ENCODE peak calls at places on chromosome 16, in seven cellular contexts. One of them, this sample, is unnamed.

GRCh38 chr16:81905277-81905676 is 106.0 kb downstream of the SDR42E1 start:
- DNase-seq in GM03348: no peak
- DNase-seq in right lobe of liver: no peak
- DNase-seq in NT2/D1: peak
- DNase-seq in HL-60: no peak
- DNase-seq in SJCRH30: no peak
- DNase-seq in CD4-positive, alpha-beta T cell: no peak
- DNase-seq in this sample: no peak

GRCh38 chr16:58418601-58419000 is 26.3 kb downstream of the GINS3 start:
- DNase-seq in GM03348: peak
- DNase-seq in right lobe of liver: peak
- DNase-seq in NT2/D1: no peak
- DNase-seq in HL-60: no peak
- DNase-seq in SJCRH30: peak
- DNase-seq in CD4-positive, alpha-beta T cell: no peak
- DNase-seq in this sample: no peak

GRCh38 chr16:50297301-50298074 is 31.1 kb downstream of the ADCY7 start:
- DNase-seq in GM03348: no peak
- DNase-seq in right lobe of liver: no peak
- DNase-seq in NT2/D1: no peak
- DNase-seq in HL-60: no peak
- DNase-seq in SJCRH30: peak
- DNase-seq in CD4-positive, alpha-beta T cell: no peak
- DNase-seq in this sample: peak

GRCh38 chr16:55392701-55393100 is 68.7 kb downstream of the IRX6 start:
- DNase-seq in GM03348: no peak
- DNase-seq in right lobe of liver: no peak
- DNase-seq in NT2/D1: no peak
- DNase-seq in HL-60: no peak
- DNase-seq in SJCRH30: peak
- DNase-seq in CD4-positive, alpha-beta T cell: no peak
- DNase-seq in this sample: no peak

GRCh38 chr16:57475711-57476339 is 10.5 kb downstream of the DOK4 start:
- DNase-seq in GM03348: peak
- DNase-seq in right lobe of liver: no peak
- DNase-seq in NT2/D1: peak
- DNase-seq in HL-60: peak
- DNase-seq in SJCRH30: peak
- DNase-seq in CD4-positive, alpha-beta T cell: peak
- DNase-seq in this sample: no peak

GRCh38 chr16:30658731-30659506 is 688 bp downstream of the FBRS start:
- DNase-seq in GM03348: peak
- DNase-seq in right lobe of liver: peak
- DNase-seq in NT2/D1: peak
- DNase-seq in HL-60: peak
- DNase-seq in SJCRH30: no peak
- DNase-seq in CD4-positive, alpha-beta T cell: no peak
- DNase-seq in this sample: no peak

GRCh38 chr16:17161034-17161433 is 309.7 kb downstream of the XYLT1 start:
- DNase-seq in GM03348: no peak
- DNase-seq in right lobe of liver: no peak
- DNase-seq in NT2/D1: no peak
- DNase-seq in HL-60: no peak
- DNase-seq in SJCRH30: no peak
- DNase-seq in CD4-positive, alpha-beta T cell: no peak
- DNase-seq in this sample: no peak

GRCh38 chr16:11494029-11494428 is 92.7 kb downstream of the LITAF start:
- DNase-seq in GM03348: no peak
- DNase-seq in right lobe of liver: no peak
- DNase-seq in NT2/D1: no peak
- DNase-seq in HL-60: no peak
- DNase-seq in SJCRH30: no peak
- DNase-seq in CD4-positive, alpha-beta T cell: no peak
- DNase-seq in this sample: no peak

GRCh38 chr16:78648517-78648916 is 549.1 kb downstream of the WWOX start:
- DNase-seq in GM03348: no peak
- DNase-seq in right lobe of liver: peak
- DNase-seq in NT2/D1: no peak
- DNase-seq in HL-60: no peak
- DNase-seq in SJCRH30: peak
- DNase-seq in CD4-positive, alpha-beta T cell: no peak
- DNase-seq in this sample: no peak

GRCh38 chr16:17368511-17368910 is 102.2 kb downstream of the XYLT1 start:
- DNase-seq in GM03348: no peak
- DNase-seq in right lobe of liver: no peak
- DNase-seq in NT2/D1: no peak
- DNase-seq in HL-60: no peak
- DNase-seq in SJCRH30: no peak
- DNase-seq in CD4-positive, alpha-beta T cell: no peak
- DNase-seq in this sample: no peak

GRCh38 chr16:2586241-2586640 is 48.4 kb downstream of the PDPK1 start:
- DNase-seq in GM03348: no peak
- DNase-seq in right lobe of liver: peak
- DNase-seq in NT2/D1: no peak
- DNase-seq in HL-60: no peak
- DNase-seq in SJCRH30: peak
- DNase-seq in CD4-positive, alpha-beta T cell: no peak
- DNase-seq in this sample: no peak

GRCh38 chr16:27253526-27253930 is 15.0 kb downstream of the NSMCE1 start:
- DNase-seq in GM03348: peak
- DNase-seq in right lobe of liver: no peak
- DNase-seq in NT2/D1: no peak
- DNase-seq in HL-60: no peak
- DNase-seq in SJCRH30: peak
- DNase-seq in CD4-positive, alpha-beta T cell: no peak
- DNase-seq in this sample: no peak

GRCh38 chr16:64416232-64417010 is 705.4 kb downstream of the CDH11 start:
- DNase-seq in GM03348: peak
- DNase-seq in right lobe of liver: no peak
- DNase-seq in NT2/D1: no peak
- DNase-seq in HL-60: no peak
- DNase-seq in SJCRH30: no peak
- DNase-seq in CD4-positive, alpha-beta T cell: no peak
- DNase-seq in this sample: no peak

GRCh38 chr16:23835390-23836077 is at the start of gene PRKCB:
- DNase-seq in GM03348: peak
- DNase-seq in right lobe of liver: peak
- DNase-seq in NT2/D1: peak
- DNase-seq in HL-60: no peak
- DNase-seq in SJCRH30: no peak
- DNase-seq in CD4-positive, alpha-beta T cell: peak
- DNase-seq in this sample: peak

GRCh38 chr16:12313902-12314621 is 337.5 kb downstream of the SNX29 start:
- DNase-seq in GM03348: no peak
- DNase-seq in right lobe of liver: no peak
- DNase-seq in NT2/D1: no peak
- DNase-seq in HL-60: no peak
- DNase-seq in SJCRH30: no peak
- DNase-seq in CD4-positive, alpha-beta T cell: no peak
- DNase-seq in this sample: no peak

GRCh38 chr16:19040400-19040799 is 27.0 kb upstream of the COQ7 start:
- DNase-seq in GM03348: no peak
- DNase-seq in right lobe of liver: no peak
- DNase-seq in NT2/D1: no peak
- DNase-seq in HL-60: no peak
- DNase-seq in SJCRH30: no peak
- DNase-seq in CD4-positive, alpha-beta T cell: no peak
- DNase-seq in this sample: no peak

GRCh38 chr16:8346291-8346690 is 244.0 kb downstream of the TMEM114 start:
- DNase-seq in GM03348: no peak
- DNase-seq in right lobe of liver: no peak
- DNase-seq in NT2/D1: peak
- DNase-seq in HL-60: no peak
- DNase-seq in SJCRH30: peak
- DNase-seq in CD4-positive, alpha-beta T cell: no peak
- DNase-seq in this sample: no peak

GRCh38 chr16:11014159-11014558 is 69.8 kb downstream of the CLEC16A start:
- DNase-seq in GM03348: no peak
- DNase-seq in right lobe of liver: no peak
- DNase-seq in NT2/D1: no peak
- DNase-seq in HL-60: no peak
- DNase-seq in SJCRH30: no peak
- DNase-seq in CD4-positive, alpha-beta T cell: no peak
- DNase-seq in this sample: no peak